ENCODE peak calls at places on chromosomes 2 and 18, in four cellular contexts. W is Peyer's patch, B is ovary, Z is heart left ventricle. S is an unnamed sample.

GRCh38 chr2:99066075-99066557 is 75.4 kb upstream of the C2orf15 start:
- DNase-seq in B (no peak), Z (no peak), W (no peak), S (no peak)

GRCh38 chr2:215498411-215498810 is 62.5 kb upstream of the FN1 start:
- DNase-seq in B (no peak), Z (no peak), W (no peak), S (no peak)

GRCh38 chr2:189115126-189115525 is 64.4 kb downstream of the COL5A2 start:
- DNase-seq in Z (no peak), W (no peak), B (no peak), S (no peak)

GRCh38 chr2:64220906-64221659 is 76.9 kb upstream of the PELI1 start:
- DNase-seq in Z (no peak), W (no peak), B (no peak), S (no peak)

GRCh38 chr2:200798519-200798918 is 13.2 kb upstream of the BZW1 start:
- DNase-seq in W (no peak), Z (no peak), B (no peak), S (no peak)

GRCh38 chr18:10376735-10377134 is 77.7 kb upstream of the APCDD1 start:
- DNase-seq in Z (peak; percentile 64), W (no peak), B (peak; percentile 30), S (no peak)

GRCh38 chr2:171522804-171523338 is 597 bp downstream of the CYBRD1 start:
- DNase-seq in W (no peak), Z (no peak), B (peak; percentile 73), S (no peak)

GRCh38 chr2:226740039-226740648 is 59.5 kb downstream of the IRS1 start:
- DNase-seq in B (no peak), Z (no peak), W (no peak), S (no peak)

GRCh38 chr2:205692095-205692494 is 9.8 kb downstream of the NRP2 start:
- DNase-seq in Z (no peak), W (no peak), B (no peak), S (no peak)

GRCh38 chr18:78980777-78981651 is 1.4 kb downstream of the SALL3 start:
- DNase-seq in B (no peak), Z (no peak), W (peak; percentile 33), S (no peak)

GRCh38 chr2:175010848-175011254 is 5.7 kb upstream of the CHN1 start:
- DNase-seq in W (no peak), Z (no peak), B (no peak), S (no peak)

GRCh38 chr18:7722955-7723354 is 155.8 kb downstream of the PTPRM start:
- DNase-seq in B (no peak), Z (no peak), W (no peak), S (no peak)

GRCh38 chr2:195606179-195606578 is 50.8 kb upstream of the SLC39A10 start:
- DNase-seq in Z (no peak), W (no peak), B (no peak), S (no peak)

GRCh38 chr18:69523582-69523981 is 122.9 kb downstream of the DOK6 start:
- DNase-seq in Z (no peak), W (no peak), B (no peak), S (no peak)

GRCh38 chr18:13379062-13379800 is 160.7 kb downstream of the LDLRAD4 start:
- DNase-seq in Z (no peak), W (no peak), B (no peak), S (no peak)

GRCh38 chr18:68679531-68679930 is 35.4 kb downstream of the TMX3 start:
- DNase-seq in Z (no peak), W (no peak), B (no peak), S (no peak)

GRCh38 chr2:12606472-12607000 is 110.2 kb upstream of the TRIB2 start:
- DNase-seq in Z (no peak), W (no peak), B (no peak), S (no peak)

GRCh38 chr2:134774074-134774742 is 55.4 kb upstream of the TMEM163 start:
- DNase-seq in W (no peak), B (no peak), Z (no peak), S (no peak)

GRCh38 chr2:67159929-67160328 is 237.2 kb upstream of the ETAA1 start:
- DNase-seq in Z (no peak), W (no peak), B (no peak), S (no peak)

GRCh38 chr2:37156857-37157714 is at the start of gene EIF2AK2:
- DNase-seq in Z (peak; percentile 89), B (peak; percentile 85), W (peak; percentile 87), S (peak; percentile 48)

GRCh38 chr2:73156539-73157124 is 43.9 kb upstream of the RAB11FIP5 start:
- DNase-seq in B (peak; percentile 46), Z (peak; percentile 70), W (peak; percentile 64), S (peak; percentile 77)

GRCh38 chr2:45758018-45758417 is 106.5 kb downstream of the PRKCE start:
- DNase-seq in W (no peak), Z (no peak), B (no peak), S (no peak)

GRCh38 chr18:70415823-70416488 is 127.1 kb downstream of the SOCS6 start:
- DNase-seq in W (peak; percentile 75), Z (no peak), B (no peak), S (no peak)

GRCh38 chr2:105179469-105180372 is 61.8 kb upstream of the GPR45 start:
- DNase-seq in W (no peak), B (no peak), Z (peak; percentile 33), S (no peak)

GRCh38 chr2:113156278-113157107 is 17.3 kb upstream of the PSD4 start:
- DNase-seq in B (no peak), Z (no peak), W (no peak), S (no peak)
- H3K9me3 ChIP-seq in B (no peaks in the 10 kb centered on the region), Z (no peaks in the 10 kb centered on the region), W (no peaks in the 10 kb centered on the region), S (no peaks in the 10 kb centered on the region)

DNA sequence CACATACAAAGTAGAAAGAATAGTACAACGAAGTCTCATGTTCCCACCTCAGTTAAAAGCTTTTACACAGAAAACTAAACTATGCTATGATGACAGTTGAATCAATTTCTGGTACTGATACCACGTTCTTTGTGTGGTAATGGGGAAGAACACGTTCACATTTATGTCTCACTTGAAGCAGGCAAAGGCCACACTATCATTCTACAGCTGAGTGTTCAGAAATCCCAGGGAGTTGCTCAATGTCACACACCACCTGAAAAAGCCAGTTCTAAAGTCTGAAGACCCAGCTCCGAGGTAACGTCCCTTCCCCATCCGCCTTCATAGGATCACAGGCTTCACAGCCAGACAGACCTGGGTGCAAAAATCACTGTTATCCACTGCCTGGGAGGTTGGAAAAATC is 8.9 kb downstream of the RNF149 start:
- DNase-seq in Z (no peak), B (no peak), W (no peak), S (no peak)
- H3K4me1 ChIP-seq in Z (peaks cover 14% of the 10 kb centered on the region), B (peaks cover 8% of the 10 kb centered on the region), W (peaks cover 29% of the 10 kb centered on the region), S (no peaks in the 10 kb centered on the region)

GRCh38 chr2:174003635-174004310 is 38.6 kb upstream of the SP3 start:
- DNase-seq in Z (peak; percentile 50), B (no peak), W (peak; percentile 64), S (no peak)
- H3K27me3 ChIP-seq in Z (no peaks in the 10 kb centered on the region), B (no peaks in the 10 kb centered on the region), W (no peaks in the 10 kb centered on the region), S (no peaks in the 10 kb centered on the region)

DNA sequence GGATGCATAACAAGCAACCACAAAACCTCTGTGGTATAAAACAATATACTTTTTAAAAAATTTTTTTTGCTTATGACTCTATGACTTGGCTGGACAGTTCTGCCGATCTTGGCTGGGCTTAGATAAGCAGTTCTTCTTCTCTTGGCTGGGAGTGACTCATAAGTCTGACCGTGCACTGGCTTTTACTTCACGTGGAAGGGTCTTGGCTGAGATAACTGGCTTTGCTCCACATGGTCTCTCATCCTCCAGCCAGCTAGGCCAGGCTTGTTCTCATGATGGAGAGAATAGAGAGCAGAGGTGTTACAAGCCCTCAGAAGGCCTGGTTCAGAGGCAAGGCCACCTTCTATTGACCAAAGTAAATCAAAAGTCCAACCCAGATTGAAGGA is 178.9 kb upstream of the SERPINE2 start:
- DNase-seq in Z (peak; percentile 27), B (no peak), W (no peak), S (no peak)
- H3K9me3 ChIP-seq in Z (no peaks in the 10 kb centered on the region), B (no peaks in the 10 kb centered on the region), W (no peaks in the 10 kb centered on the region), S (no peaks in the 10 kb centered on the region)

DNA sequence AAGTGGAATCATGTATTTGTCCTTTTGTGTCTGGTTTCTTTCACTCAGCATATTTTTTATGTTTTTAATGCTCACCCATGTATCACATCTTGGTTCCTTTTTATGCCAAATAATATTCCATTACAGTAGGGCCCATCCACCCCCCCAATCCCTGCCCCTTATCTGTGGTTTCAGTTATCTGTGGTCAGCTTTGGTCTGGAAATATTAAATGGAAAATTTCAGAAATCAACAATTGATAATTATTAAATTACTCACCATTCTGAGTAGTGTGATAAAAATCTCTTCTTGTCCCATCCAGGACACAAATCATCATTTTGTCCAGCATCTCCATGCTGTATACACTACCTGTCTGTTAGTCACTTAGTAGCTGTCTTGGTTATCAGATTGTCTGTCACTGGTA is 66.7 kb downstream of the BIRC6 start:
- DNase-seq in W (no peak), Z (no peak), B (no peak), S (no peak)
- H3K4me1 ChIP-seq in W (peaks cover 5% of the 10 kb centered on the region), Z (peaks cover 11% of the 10 kb centered on the region), B (peaks cover 5% of the 10 kb centered on the region), S (peaks cover 3% of the 10 kb centered on the region)